ENCODE peak calls at places on chromosomes 5 and 9, in five cellular contexts. P is mucosa of gallbladder, K is A549, X is KG1, M is brain pericyte. O is an unnamed sample.

GRCh38 chr9:127898433-127899199 is 787 bp downstream of the ST6GALNAC6 start:
- DNase-seq in P (no peak), K (no peak), X (no peak), M (no peak), O (peak)

GRCh38 chr5:95066048-95066447 is 218.8 kb downstream of the MCTP1 start:
- DNase-seq in P (no peak), K (no peak), X (no peak), M (no peak), O (no peak)

GRCh38 chr9:16152276-16153065 is 599.6 kb downstream of the CCDC171 start:
- DNase-seq in P (no peak), K (no peak), X (no peak), M (no peak), O (no peak)

GRCh38 chr5:76662521-76662920 is 39.3 kb upstream of the F2RL2 start:
- DNase-seq in P (no peak), K (no peak), X (no peak), M (no peak), O (no peak)

GRCh38 chr9:100427366-100428263 is 672 bp downstream of the MSANTD3 start:
- DNase-seq in P (peak), K (peak), X (no peak), M (no peak), O (no peak)

GRCh38 chr5:1737790-1738405 is 61.7 kb downstream of the MRPL36 start:
- DNase-seq in P (peak), K (no peak), X (peak), M (no peak), O (no peak)

GRCh38 chr5:136153581-136154236 is 21.1 kb downstream of the SMAD5 start:
- DNase-seq in P (no peak), K (no peak), X (no peak), M (no peak), O (no peak)

GRCh38 chr5:5678909-5679308 is 256.4 kb downstream of the ICE1 start:
- DNase-seq in P (no peak), K (no peak), X (no peak), M (no peak), O (no peak)

GRCh38 chr5:142508027-142508426 is 177.9 kb downstream of the FGF1 start:
- DNase-seq in P (no peak), K (no peak), X (no peak), M (no peak), O (no peak)

GRCh38 chr5:172640822-172641358 is at the start of gene NEURL1B:
- DNase-seq in P (peak), K (peak), X (peak), M (no peak), O (no peak)

GRCh38 chr5:124677376-124677998 is 69.0 kb downstream of the ZNF608 start:
- DNase-seq in P (no peak), K (no peak), X (no peak), M (peak), O (no peak)

GRCh38 chr5:68628082-68628796 is 412.7 kb downstream of the PIK3R1 start:
- DNase-seq in P (no peak), K (no peak), X (no peak), M (no peak), O (no peak)

GRCh38 chr9:135770203-135770535 is 68.2 kb downstream of the KCNT1 start:
- DNase-seq in P (no peak), K (no peak), X (no peak), M (no peak), O (no peak)

GRCh38 chr9:4423207-4423610 is 67.1 kb upstream of the SLC1A1 start:
- DNase-seq in P (no peak), K (no peak), X (no peak), M (no peak), O (no peak)

GRCh38 chr5:103849934-103850333 is 287.3 kb upstream of the NUDT12 start:
- DNase-seq in P (no peak), K (peak), X (no peak), M (peak), O (peak)

GRCh38 chr5:93601433-93602175 is 18.6 kb downstream of the NR2F1 start:
- DNase-seq in P (no peak), K (no peak), X (no peak), M (no peak), O (no peak)

GRCh38 chr9:107638922-107639321 is 149.4 kb upstream of the KLF4 start:
- DNase-seq in P (peak), K (no peak), X (no peak), M (no peak), O (no peak)

GRCh38 chr5:116075117-116075910 is 9.5 kb upstream of the COMMD10 start:
- DNase-seq in P (no peak), K (no peak), X (no peak), M (no peak), O (no peak)

GRCh38 chr5:122192883-122193496 is 63.6 kb downstream of the ZNF474 start:
- DNase-seq in P (peak), K (peak), X (peak), M (no peak), O (no peak)

GRCh38 chr5:160036884-160037283 is 27.9 kb downstream of the TTC1 start:
- DNase-seq in P (no peak), K (no peak), X (no peak), M (no peak), O (no peak)

GRCh38 chr9:97640290-97640689 is 6.7 kb downstream of the NCBP1 start:
- DNase-seq in P (no peak), K (no peak), X (no peak), M (no peak), O (no peak)

GRCh38 chr9:15227491-15227890 is 79.5 kb downstream of the TTC39B start:
- DNase-seq in P (no peak), K (no peak), X (no peak), M (no peak), O (no peak)

GRCh38 chr5:65142511-65143011 is 339.2 kb downstream of the ADAMTS6 start:
- DNase-seq in P (no peak), K (no peak), X (no peak), M (no peak), O (no peak)

GRCh38 chr5:150000990-150001659 is 586 bp downstream of the HMGXB3 start:
- DNase-seq in P (peak), K (peak), X (no peak), M (no peak), O (no peak)

GRCh38 chr5:1793966-1794895 is 5.4 kb downstream of the MRPL36 start:
- DNase-seq in P (no peak), K (no peak), X (no peak), M (no peak), O (no peak)

GRCh38 chr9:137834846-137835546 is 42.6 kb upstream of the CACNA1B start:
- DNase-seq in P (no peak), K (no peak), X (no peak), M (no peak), O (no peak)

GRCh38 chr9:33818167-33818831 is 1.3 kb downstream of the UBE2R2 start:
- DNase-seq in P (peak), K (no peak), X (peak), M (no peak), O (no peak)

GRCh38 chr5:180083529-180084060 is 12.0 kb upstream of the RNF130 start:
- DNase-seq in P (no peak), K (no peak), X (no peak), M (no peak), O (no peak)

GRCh38 chr9:69391946-69392345 is 66.9 kb downstream of the ENTREP1 start:
- DNase-seq in P (no peak), K (no peak), X (no peak), M (no peak), O (no peak)

GRCh38 chr5:181069767-181070491 is 29.9 kb downstream of the BTNL9 start:
- DNase-seq in P (no peak), K (no peak), X (no peak), M (no peak), O (no peak)

GRCh38 chr5:135890867-135891266 is 4.8 kb downstream of the IL9 start:
- DNase-seq in P (no peak), K (no peak), X (no peak), M (no peak), O (no peak)

GRCh38 chr9:3508531-3509374 is 17.0 kb downstream of the RFX3 start:
- DNase-seq in P (no peak), K (no peak), X (peak), M (no peak), O (no peak)

GRCh38 chr9:93009337-93010015 is 49.0 kb upstream of the SUSD3 start:
- DNase-seq in P (no peak), K (no peak), X (no peak), M (no peak), O (no peak)

GRCh38 chr5:103346162-103346748 is 87.7 kb downstream of the MACIR start:
- DNase-seq in P (no peak), K (no peak), X (no peak), M (no peak), O (no peak)

GRCh38 chr9:83572524-83572923 is 34.3 kb upstream of the FRMD3 start:
- DNase-seq in P (peak), K (no peak), X (no peak), M (no peak), O (no peak)

GRCh38 chr9:117779760-117780159 is 75.6 kb downstream of the TLR4 start:
- DNase-seq in P (no peak), K (no peak), X (no peak), M (no peak), O (no peak)